ENCODE peak calls at places on chromosomes 16 and 17, in seven cellular contexts. One of them, this sample, is unnamed.

GRCh38 chr17:859461-860195 is 77.5 kb downstream of the MRM3 start:
- DNase-seq in T follicular helper cell: no peak
- DNase-seq in amniotic stem cell: no peak
- DNase-seq in EL: peak
- DNase-seq in GM12892: no peak
- DNase-seq in anterior cingulate cortex: no peak
- DNase-seq in ovary: peak
- DNase-seq in this sample: no peak

GRCh38 chr17:59714255-59714654 is 6.8 kb downstream of the VMP1 start:
- DNase-seq in amniotic stem cell: no peak
- DNase-seq in ovary: no peak
- DNase-seq in anterior cingulate cortex: no peak
- DNase-seq in GM12892: no peak
- DNase-seq in EL: no peak
- DNase-seq in T follicular helper cell: no peak
- DNase-seq in this sample: no peak

GRCh38 chr16:11391576-11391975 is 46.3 kb downstream of the RMI2 start:
- DNase-seq in GM12892: no peak
- DNase-seq in ovary: no peak
- DNase-seq in amniotic stem cell: no peak
- DNase-seq in EL: no peak
- DNase-seq in anterior cingulate cortex: no peak
- DNase-seq in T follicular helper cell: no peak
- DNase-seq in this sample: no peak

GRCh38 chr17:13597723-13598347 is 3.9 kb downstream of the HS3ST3A1 start:
- DNase-seq in ovary: no peak
- DNase-seq in GM12892: no peak
- DNase-seq in EL: peak
- DNase-seq in anterior cingulate cortex: no peak
- DNase-seq in amniotic stem cell: no peak
- DNase-seq in T follicular helper cell: no peak
- DNase-seq in this sample: peak

GRCh38 chr17:77693776-77694175 is 264.7 kb upstream of the TNRC6C start:
- DNase-seq in EL: no peak
- DNase-seq in anterior cingulate cortex: no peak
- DNase-seq in T follicular helper cell: no peak
- DNase-seq in amniotic stem cell: no peak
- DNase-seq in GM12892: no peak
- DNase-seq in ovary: no peak
- DNase-seq in this sample: no peak

GRCh38 chr17:67942810-67943209 is 53.5 kb downstream of the C17orf58 start:
- DNase-seq in anterior cingulate cortex: no peak
- DNase-seq in GM12892: no peak
- DNase-seq in amniotic stem cell: no peak
- DNase-seq in T follicular helper cell: no peak
- DNase-seq in ovary: no peak
- DNase-seq in EL: peak
- DNase-seq in this sample: no peak

GRCh38 chr17:5237541-5238016 is 2.9 kb upstream of the SCIMP start:
- DNase-seq in T follicular helper cell: no peak
- DNase-seq in ovary: peak
- DNase-seq in EL: peak
- DNase-seq in GM12892: no peak
- DNase-seq in amniotic stem cell: no peak
- DNase-seq in anterior cingulate cortex: no peak
- DNase-seq in this sample: peak

GRCh38 chr17:44012391-44012790 is 2.4 kb downstream of the TMEM101 start:
- DNase-seq in EL: no peak
- DNase-seq in amniotic stem cell: no peak
- DNase-seq in GM12892: no peak
- DNase-seq in T follicular helper cell: no peak
- DNase-seq in anterior cingulate cortex: no peak
- DNase-seq in ovary: no peak
- DNase-seq in this sample: no peak

GRCh38 chr16:58493756-58494431 is 6.0 kb upstream of the NDRG4 start:
- DNase-seq in anterior cingulate cortex: no peak
- DNase-seq in T follicular helper cell: no peak
- DNase-seq in amniotic stem cell: no peak
- DNase-seq in EL: no peak
- DNase-seq in GM12892: no peak
- DNase-seq in ovary: no peak
- DNase-seq in this sample: no peak

GRCh38 chr17:3558603-3559269 is 1.1 kb upstream of the TRPV3 start:
- DNase-seq in T follicular helper cell: peak
- DNase-seq in amniotic stem cell: no peak
- DNase-seq in GM12892: peak
- DNase-seq in EL: peak
- DNase-seq in anterior cingulate cortex: no peak
- DNase-seq in ovary: no peak
- DNase-seq in this sample: no peak

GRCh38 chr16:80197790-80198201 is 343.0 kb upstream of the DYNLRB2 start:
- DNase-seq in anterior cingulate cortex: no peak
- DNase-seq in EL: peak
- DNase-seq in amniotic stem cell: peak
- DNase-seq in ovary: no peak
- DNase-seq in GM12892: no peak
- DNase-seq in T follicular helper cell: no peak
- DNase-seq in this sample: peak

GRCh38 chr17:29143894-29144293 is 36.3 kb downstream of the MYO18A start:
- DNase-seq in EL: no peak
- DNase-seq in anterior cingulate cortex: no peak
- DNase-seq in ovary: no peak
- DNase-seq in amniotic stem cell: no peak
- DNase-seq in GM12892: no peak
- DNase-seq in T follicular helper cell: no peak
- DNase-seq in this sample: no peak

This sample was measured in foreskin fibroblast.